ENCODE peak calls at places on chromosomes 1 and 21, in four cellular contexts. One of them, this sample, is unnamed.
A peak's percentile ranks its signal among the peaks of the same experiment; 100 is the strongest.

GRCh38 chr1:97538113-97538512 is 382.7 kb downstream of the DPYD start:
- ATAC-seq in pancreas: no peak
- ATAC-seq in upper lobe of left lung: no peak
- ATAC-seq in lung: no peak
- ATAC-seq in this sample: no peak

GRCh38 chr1:228216371-228217320 is 8.8 kb downstream of the OBSCN start:
- ATAC-seq in upper lobe of left lung: no peak
- ATAC-seq in lung: no peak
- ATAC-seq in pancreas: no peak
- ATAC-seq in this sample: no peak

GRCh38 chr1:11879311-11880180 is 20.8 kb upstream of the NPPB start:
- ATAC-seq in pancreas: no peak
- ATAC-seq in lung: no peak
- ATAC-seq in upper lobe of left lung: no peak
- ATAC-seq in this sample: peak; percentile 5

GRCh38 chr1:2452583-2453315 is 23.3 kb upstream of the PLCH2 start:
- ATAC-seq in upper lobe of left lung: no peak
- ATAC-seq in lung: no peak
- ATAC-seq in pancreas: no peak
- ATAC-seq in this sample: no peak

GRCh38 chr1:195096051-195096521 is 1512.2 kb downstream of the KCNT2 start:
- ATAC-seq in pancreas: no peak
- ATAC-seq in upper lobe of left lung: peak; percentile 34
- ATAC-seq in lung: no peak
- ATAC-seq in this sample: peak; percentile 20

GRCh38 chr1:67722292-67722944 is 37.4 kb downstream of the GADD45A start:
- ATAC-seq in pancreas: no peak
- ATAC-seq in lung: no peak
- ATAC-seq in upper lobe of left lung: no peak
- ATAC-seq in this sample: no peak

GRCh38 chr1:102899935-102900334 is 208.4 kb downstream of the COL11A1 start:
- ATAC-seq in lung: no peak
- ATAC-seq in pancreas: no peak
- ATAC-seq in upper lobe of left lung: no peak
- ATAC-seq in this sample: no peak

GRCh38 chr1:63155437-63155836 is 166.9 kb upstream of the FOXD3 start:
- ATAC-seq in pancreas: no peak
- ATAC-seq in lung: no peak
- ATAC-seq in upper lobe of left lung: no peak
- ATAC-seq in this sample: no peak

GRCh38 chr1:67939942-67940341 is 106.7 kb upstream of the GNG12 start:
- ATAC-seq in pancreas: no peak
- ATAC-seq in lung: no peak
- ATAC-seq in upper lobe of left lung: no peak
- ATAC-seq in this sample: no peak

GRCh38 chr1:1752190-1752589 is 26.1 kb downstream of the NADK start:
- ATAC-seq in upper lobe of left lung: no peak
- ATAC-seq in lung: no peak
- ATAC-seq in pancreas: no peak
- ATAC-seq in this sample: no peak

GRCh38 chr1:193042766-193043691 is 16.1 kb downstream of the UCHL5 start:
- ATAC-seq in upper lobe of left lung: no peak
- ATAC-seq in lung: no peak
- ATAC-seq in pancreas: no peak
- ATAC-seq in this sample: no peak

GRCh38 chr1:53413175-53414001 is 45.8 kb upstream of the DMRTB1 start:
- ATAC-seq in pancreas: peak; percentile 40
- ATAC-seq in lung: peak; percentile 31
- ATAC-seq in upper lobe of left lung: no peak
- ATAC-seq in this sample: peak; percentile 73

GRCh38 chr1:20867062-20867461 is 80.0 kb upstream of the HP1BP3 start:
- ATAC-seq in upper lobe of left lung: no peak
- ATAC-seq in pancreas: peak; percentile 32
- ATAC-seq in lung: no peak
- ATAC-seq in this sample: no peak

GRCh38 chr1:169117014-169117413 is 10.5 kb downstream of the ATP1B1 start:
- ATAC-seq in upper lobe of left lung: no peak
- ATAC-seq in pancreas: no peak
- ATAC-seq in lung: no peak
- ATAC-seq in this sample: no peak

GRCh38 chr21:25879203-25879602 is 144.4 kb downstream of the GABPA start:
- ATAC-seq in upper lobe of left lung: no peak
- ATAC-seq in lung: no peak
- ATAC-seq in pancreas: no peak
- ATAC-seq in this sample: no peak

GRCh38 chr1:25703671-25704637 is 87.4 kb downstream of the MAN1C1 start:
- ATAC-seq in pancreas: peak; percentile 56
- ATAC-seq in upper lobe of left lung: no peak
- ATAC-seq in lung: no peak
- ATAC-seq in this sample: no peak

GRCh38 chr1:224929335-224930237 is at the start of gene DNAH14:
- ATAC-seq in pancreas: peak; percentile 99
- ATAC-seq in upper lobe of left lung: peak; percentile 98
- ATAC-seq in lung: peak; percentile 98
- ATAC-seq in this sample: no peak

GRCh38 chr1:170284425-170284824 is 138.7 kb downstream of the NTMT2 start:
- ATAC-seq in lung: no peak
- ATAC-seq in upper lobe of left lung: no peak
- ATAC-seq in pancreas: no peak
- ATAC-seq in this sample: no peak